ENCODE peak calls at places on chromosomes 7 and 10, in ten cellular contexts. One of them, this sample, is unnamed.
A peak's percentile ranks its signal among the peaks of the same experiment; 100 is the strongest.

GRCh38 chr7:30252885-30253795 is 31.3 kb upstream of the ZNRF2 start:
- DNase-seq in lung: peak; percentile 79
- DNase-seq in Peyer's patch: no peak
- DNase-seq in transverse colon: peak; percentile 62
- DNase-seq in neural progenitor cell: no peak
- DNase-seq in right atrium auricular region: no peak
- DNase-seq in right lobe of liver: peak; percentile 77
- DNase-seq in MM.1S: no peak
- DNase-seq in cardiac muscle cell: peak; percentile 95
- DNase-seq in psoas muscle: peak; percentile 77
- DNase-seq in this sample: no peak

GRCh38 chr7:143063741-143064140 is 11.6 kb downstream of the OR6V1 start:
- DNase-seq in neural progenitor cell: no peak
- DNase-seq in cardiac muscle cell: no peak
- DNase-seq in transverse colon: no peak
- DNase-seq in right lobe of liver: no peak
- DNase-seq in psoas muscle: no peak
- DNase-seq in MM.1S: no peak
- DNase-seq in lung: no peak
- DNase-seq in Peyer's patch: no peak
- DNase-seq in right atrium auricular region: no peak
- DNase-seq in this sample: no peak

GRCh38 chr10:4074559-4075407 is 289.8 kb upstream of the KLF6 start:
- DNase-seq in transverse colon: no peak
- DNase-seq in lung: no peak
- DNase-seq in psoas muscle: no peak
- DNase-seq in MM.1S: no peak
- DNase-seq in Peyer's patch: no peak
- DNase-seq in right atrium auricular region: no peak
- DNase-seq in neural progenitor cell: no peak
- DNase-seq in right lobe of liver: no peak
- DNase-seq in cardiac muscle cell: no peak
- DNase-seq in this sample: no peak

GRCh38 chr7:144513332-144513731 is 109.8 kb upstream of the NOBOX start:
- DNase-seq in lung: no peak
- DNase-seq in psoas muscle: no peak
- DNase-seq in MM.1S: peak; percentile 73
- DNase-seq in neural progenitor cell: peak; percentile 59
- DNase-seq in right atrium auricular region: no peak
- DNase-seq in right lobe of liver: no peak
- DNase-seq in cardiac muscle cell: peak; percentile 34
- DNase-seq in transverse colon: no peak
- DNase-seq in Peyer's patch: no peak
- DNase-seq in this sample: peak; percentile 13

GRCh38 chr7:114652041-114652440 is 237.4 kb downstream of the FOXP2 start:
- DNase-seq in lung: no peak
- DNase-seq in MM.1S: no peak
- DNase-seq in Peyer's patch: no peak
- DNase-seq in right atrium auricular region: no peak
- DNase-seq in neural progenitor cell: no peak
- DNase-seq in cardiac muscle cell: no peak
- DNase-seq in psoas muscle: no peak
- DNase-seq in right lobe of liver: no peak
- DNase-seq in transverse colon: no peak
- DNase-seq in this sample: no peak

GRCh38 chr10:32271617-32272016 is 75.3 kb downstream of the EPC1 start:
- DNase-seq in Peyer's patch: no peak
- DNase-seq in transverse colon: no peak
- DNase-seq in right atrium auricular region: no peak
- DNase-seq in cardiac muscle cell: no peak
- DNase-seq in MM.1S: no peak
- DNase-seq in psoas muscle: no peak
- DNase-seq in neural progenitor cell: no peak
- DNase-seq in right lobe of liver: no peak
- DNase-seq in lung: no peak
- DNase-seq in this sample: no peak

GRCh38 chr7:30598121-30598876 is 3.6 kb downstream of the GARS1 start:
- DNase-seq in neural progenitor cell: no peak
- DNase-seq in psoas muscle: no peak
- DNase-seq in transverse colon: no peak
- DNase-seq in lung: no peak
- DNase-seq in cardiac muscle cell: no peak
- DNase-seq in Peyer's patch: no peak
- DNase-seq in right atrium auricular region: no peak
- DNase-seq in right lobe of liver: no peak
- DNase-seq in MM.1S: no peak
- DNase-seq in this sample: no peak

GRCh38 chr7:98840604-98841508 is 29.0 kb downstream of the TMEM130 start:
- DNase-seq in MM.1S: no peak
- DNase-seq in Peyer's patch: no peak
- DNase-seq in right atrium auricular region: no peak
- DNase-seq in neural progenitor cell: no peak
- DNase-seq in cardiac muscle cell: no peak
- DNase-seq in right lobe of liver: no peak
- DNase-seq in psoas muscle: no peak
- DNase-seq in transverse colon: no peak
- DNase-seq in lung: no peak
- DNase-seq in this sample: no peak

GRCh38 chr7:28984631-28985030 is 26.5 kb upstream of the TRIL start:
- DNase-seq in MM.1S: no peak
- DNase-seq in Peyer's patch: peak; percentile 51
- DNase-seq in psoas muscle: peak; percentile 61
- DNase-seq in right atrium auricular region: peak; percentile 80
- DNase-seq in neural progenitor cell: peak; percentile 65
- DNase-seq in cardiac muscle cell: no peak
- DNase-seq in right lobe of liver: no peak
- DNase-seq in transverse colon: peak; percentile 26
- DNase-seq in lung: peak; percentile 46
- DNase-seq in this sample: no peak

GRCh38 chr10:60848680-60849079 is 70.4 kb downstream of the CDK1 start:
- DNase-seq in right atrium auricular region: no peak
- DNase-seq in right lobe of liver: no peak
- DNase-seq in Peyer's patch: no peak
- DNase-seq in neural progenitor cell: no peak
- DNase-seq in transverse colon: no peak
- DNase-seq in lung: no peak
- DNase-seq in psoas muscle: no peak
- DNase-seq in cardiac muscle cell: no peak
- DNase-seq in MM.1S: no peak
- DNase-seq in this sample: no peak

GRCh38 chr7:127678947-127679346 is 27.0 kb downstream of the SND1 start:
- DNase-seq in neural progenitor cell: no peak
- DNase-seq in right atrium auricular region: no peak
- DNase-seq in lung: no peak
- DNase-seq in transverse colon: no peak
- DNase-seq in cardiac muscle cell: no peak
- DNase-seq in psoas muscle: no peak
- DNase-seq in Peyer's patch: no peak
- DNase-seq in MM.1S: no peak
- DNase-seq in right lobe of liver: no peak
- DNase-seq in this sample: no peak

GRCh38 chr7:5625938-5626337 is 155.5 kb downstream of the RNF216 start:
- DNase-seq in MM.1S: no peak
- DNase-seq in right lobe of liver: no peak
- DNase-seq in cardiac muscle cell: peak; percentile 28
- DNase-seq in psoas muscle: no peak
- DNase-seq in neural progenitor cell: no peak
- DNase-seq in lung: no peak
- DNase-seq in right atrium auricular region: no peak
- DNase-seq in transverse colon: no peak
- DNase-seq in Peyer's patch: no peak
- DNase-seq in this sample: no peak
- TF ChIP-seq CTCF in MM.1S: no peak
- TF ChIP-seq CTCF in right lobe of liver: no peak
- TF ChIP-seq CTCF in cardiac muscle cell: no peak
- TF ChIP-seq CTCF in psoas muscle: no peak
- TF ChIP-seq CTCF in neural progenitor cell: no peak
- TF ChIP-seq CTCF in lung: no peak
- TF ChIP-seq CTCF in right atrium auricular region: no peak
- TF ChIP-seq CTCF in transverse colon: no peak
- TF ChIP-seq CTCF in Peyer's patch: no peak
- TF ChIP-seq CTCF in this sample: no peak

DNA sequence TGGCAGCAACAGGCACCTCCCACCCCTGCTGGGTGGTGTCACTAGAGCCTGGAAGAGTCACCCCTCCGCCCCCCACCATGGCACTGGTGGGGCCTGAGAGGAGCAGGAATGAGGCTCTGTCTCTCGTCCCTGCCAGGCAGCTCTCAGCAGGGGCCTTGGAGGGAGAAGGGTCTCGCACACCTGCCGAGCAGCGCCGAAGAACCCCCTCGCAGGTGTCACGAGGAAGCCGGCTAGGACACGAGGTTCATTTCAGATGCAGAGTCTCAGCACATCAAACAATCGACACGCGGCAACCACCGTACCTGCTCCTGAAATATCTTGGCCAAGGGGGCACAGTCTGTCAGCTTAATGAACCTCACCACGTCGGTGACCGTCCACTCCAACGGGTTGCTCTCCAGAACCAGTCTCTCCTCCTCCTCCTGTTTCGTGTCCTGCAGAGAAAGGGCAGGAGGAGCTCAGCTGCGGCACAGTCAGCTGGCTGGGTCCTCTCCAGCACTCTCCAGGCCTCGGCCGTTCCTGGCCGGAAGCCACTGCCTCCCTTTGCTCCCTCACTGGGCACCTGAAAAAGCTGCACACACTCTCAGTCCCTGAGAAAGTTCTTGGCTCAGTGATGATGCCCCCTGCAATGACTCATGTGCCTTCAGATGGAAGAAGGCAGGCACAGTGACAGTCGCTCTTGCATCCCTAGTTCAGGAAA is 240.1 kb downstream of the SFMBT2 start:
- DNase-seq in neural progenitor cell: no peak
- DNase-seq in right atrium auricular region: no peak
- DNase-seq in cardiac muscle cell: no peak
- DNase-seq in lung: no peak
- DNase-seq in transverse colon: no peak
- DNase-seq in right lobe of liver: no peak
- DNase-seq in psoas muscle: no peak
- DNase-seq in MM.1S: no peak
- DNase-seq in Peyer's patch: no peak
- DNase-seq in this sample: no peak
- H3K4me3 ChIP-seq in neural progenitor cell: no peak overlapping the region
- H3K4me3 ChIP-seq in right atrium auricular region: no peak overlapping the region
- H3K4me3 ChIP-seq in cardiac muscle cell: no peak overlapping the region
- H3K4me3 ChIP-seq in lung: no peak overlapping the region
- H3K4me3 ChIP-seq in transverse colon: no peak overlapping the region
- H3K4me3 ChIP-seq in right lobe of liver: no peak overlapping the region
- H3K4me3 ChIP-seq in psoas muscle: no peak overlapping the region
- H3K4me3 ChIP-seq in MM.1S: no peak overlapping the region
- H3K4me3 ChIP-seq in Peyer's patch: no peak overlapping the region
- H3K4me3 ChIP-seq in this sample: no peak overlapping the region

DNA sequence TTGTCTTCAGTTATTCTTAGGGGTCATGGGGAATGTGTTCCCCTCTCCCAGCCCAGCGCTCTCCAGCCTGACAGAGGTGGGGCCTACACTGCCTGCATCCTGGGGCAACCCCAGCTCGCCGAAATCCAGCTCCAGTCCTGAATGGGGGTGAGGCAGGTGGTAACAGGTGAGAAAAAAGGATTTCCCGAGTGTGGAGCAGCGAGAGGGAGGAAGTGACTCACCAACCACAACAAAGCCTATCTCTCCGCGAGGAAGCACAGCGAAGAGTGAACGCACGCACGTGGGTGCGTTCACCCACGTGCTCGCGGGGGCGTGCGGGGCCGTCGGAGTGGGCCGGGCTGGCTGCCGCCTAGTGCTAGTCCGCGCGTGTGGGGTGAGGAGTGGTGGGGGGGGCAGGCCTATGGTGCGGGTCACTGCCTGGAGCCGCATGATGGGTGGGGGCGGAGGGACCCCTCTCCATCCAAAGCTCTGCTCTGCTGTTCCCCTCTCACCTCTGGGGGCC is 855 bp upstream of the PALD1 start:
- DNase-seq in psoas muscle: peak; percentile 63
- DNase-seq in lung: no peak
- DNase-seq in Peyer's patch: peak; percentile 74
- DNase-seq in MM.1S: peak; percentile 85
- DNase-seq in cardiac muscle cell: no peak
- DNase-seq in transverse colon: peak; percentile 23
- DNase-seq in right atrium auricular region: no peak
- DNase-seq in neural progenitor cell: peak; percentile 20
- DNase-seq in right lobe of liver: no peak
- DNase-seq in this sample: no peak
- H3K4me1 ChIP-seq in psoas muscle: peaks cover 46% of the 10 kb centered on the region
- H3K4me1 ChIP-seq in lung: peaks cover 7% of the 10 kb centered on the region
- H3K4me1 ChIP-seq in Peyer's patch: peaks cover 28% of the 10 kb centered on the region
- H3K4me1 ChIP-seq in MM.1S: peaks cover 34% of the 10 kb centered on the region
- H3K4me1 ChIP-seq in cardiac muscle cell: peaks cover 11% of the 10 kb centered on the region
- H3K4me1 ChIP-seq in transverse colon: peaks cover 46% of the 10 kb centered on the region
- H3K4me1 ChIP-seq in right atrium auricular region: no peaks in the 10 kb centered on the region
- H3K4me1 ChIP-seq in neural progenitor cell: peaks cover 11% of the 10 kb centered on the region
- H3K4me1 ChIP-seq in right lobe of liver: peaks cover 12% of the 10 kb centered on the region
- H3K4me1 ChIP-seq in this sample: peaks cover 9% of the 10 kb centered on the region

DNA sequence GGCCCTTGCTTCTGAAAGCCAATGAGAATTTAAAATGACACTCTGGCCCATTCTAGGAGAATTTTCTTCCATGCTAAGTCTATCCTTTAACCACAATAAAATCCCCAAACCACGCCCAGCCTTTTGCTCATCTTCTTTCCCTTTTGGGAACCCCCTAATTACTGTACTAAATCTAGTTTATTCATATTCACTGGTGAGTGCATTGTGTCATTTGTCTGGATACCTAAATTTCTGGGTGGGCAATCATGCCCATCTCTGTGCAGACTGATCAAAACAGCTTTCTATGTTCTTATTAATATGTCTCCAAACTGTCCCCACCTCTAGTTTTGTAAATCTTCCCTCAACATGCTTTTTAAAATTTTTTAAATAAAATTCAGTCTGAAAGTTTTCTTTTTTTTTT is 11.7 kb upstream of the CDK14 start:
- DNase-seq in psoas muscle: no peak
- DNase-seq in right lobe of liver: no peak
- DNase-seq in transverse colon: no peak
- DNase-seq in right atrium auricular region: no peak
- DNase-seq in lung: no peak
- DNase-seq in neural progenitor cell: no peak
- DNase-seq in MM.1S: no peak
- DNase-seq in Peyer's patch: no peak
- DNase-seq in cardiac muscle cell: no peak
- DNase-seq in this sample: no peak
- TF ChIP-seq CTCF in psoas muscle: no peak
- TF ChIP-seq CTCF in right lobe of liver: no peak
- TF ChIP-seq CTCF in transverse colon: no peak
- TF ChIP-seq CTCF in right atrium auricular region: no peak
- TF ChIP-seq CTCF in lung: no peak
- TF ChIP-seq CTCF in neural progenitor cell: no peak
- TF ChIP-seq CTCF in MM.1S: no peak
- TF ChIP-seq CTCF in Peyer's patch: no peak
- TF ChIP-seq CTCF in cardiac muscle cell: no peak
- TF ChIP-seq CTCF in this sample: no peak

GRCh38 chr7:139562972-139563565 is 39.6 kb downstream of the CLEC2L start:
- DNase-seq in cardiac muscle cell: no peak
- DNase-seq in MM.1S: no peak
- DNase-seq in psoas muscle: no peak
- DNase-seq in neural progenitor cell: no peak
- DNase-seq in transverse colon: no peak
- DNase-seq in right atrium auricular region: no peak
- DNase-seq in lung: no peak
- DNase-seq in Peyer's patch: peak; percentile 33
- DNase-seq in right lobe of liver: no peak
- DNase-seq in this sample: no peak
- H3K4me3 ChIP-seq in cardiac muscle cell: no peak overlapping the region
- H3K4me3 ChIP-seq in MM.1S: no peak overlapping the region
- H3K4me3 ChIP-seq in psoas muscle: no peak overlapping the region
- H3K4me3 ChIP-seq in neural progenitor cell: no peak overlapping the region
- H3K4me3 ChIP-seq in transverse colon: no peak overlapping the region
- H3K4me3 ChIP-seq in right atrium auricular region: no peak overlapping the region
- H3K4me3 ChIP-seq in lung: no peak overlapping the region
- H3K4me3 ChIP-seq in Peyer's patch: no peak overlapping the region
- H3K4me3 ChIP-seq in right lobe of liver: no peak overlapping the region
- H3K4me3 ChIP-seq in this sample: no peak overlapping the region

GRCh38 chr7:55548295-55548731 is 24.0 kb downstream of the VOPP1 start:
- DNase-seq in Peyer's patch: no peak
- DNase-seq in psoas muscle: no peak
- DNase-seq in MM.1S: no peak
- DNase-seq in right atrium auricular region: no peak
- DNase-seq in neural progenitor cell: no peak
- DNase-seq in lung: no peak
- DNase-seq in transverse colon: no peak
- DNase-seq in cardiac muscle cell: no peak
- DNase-seq in right lobe of liver: no peak
- DNase-seq in this sample: no peak
- H3K4me1 ChIP-seq in Peyer's patch: peaks cover 44% of the 10 kb centered on the region
- H3K4me1 ChIP-seq in psoas muscle: peaks cover 72% of the 10 kb centered on the region
- H3K4me1 ChIP-seq in MM.1S: peaks cover 72% of the 10 kb centered on the region
- H3K4me1 ChIP-seq in right atrium auricular region: no peaks in the 10 kb centered on the region
- H3K4me1 ChIP-seq in neural progenitor cell: no peaks in the 10 kb centered on the region
- H3K4me1 ChIP-seq in lung: peaks cover 16% of the 10 kb centered on the region
- H3K4me1 ChIP-seq in transverse colon: peaks cover 77% of the 10 kb centered on the region
- H3K4me1 ChIP-seq in cardiac muscle cell: no peaks in the 10 kb centered on the region
- H3K4me1 ChIP-seq in right lobe of liver: peaks cover 33% of the 10 kb centered on the region
- H3K4me1 ChIP-seq in this sample: peaks cover 57% of the 10 kb centered on the region

This sample was measured in Panc1.